ENCODE peak calls at places on chromosome 2, in nine cellular contexts. One of them, this sample, is unnamed.

GRCh38 chr2:185787530-185788145 is 49.0 kb downstream of the FSIP2 start:
- DNase-seq in ovary: no peak
- DNase-seq in left ventricle myocardium inferior: no peak
- DNase-seq in cardiac fibroblast: peak
- DNase-seq in lower lobe of right lung: no peak
- DNase-seq in H7: no peak
- DNase-seq in right atrium auricular region: no peak
- DNase-seq in CD4-positive, CD25-positive, alpha-beta regulatory T cell: no peak
- DNase-seq in A549: no peak
- DNase-seq in this sample: no peak

GRCh38 chr2:2870106-2870505 is 507.5 kb downstream of the EIPR1 start:
- DNase-seq in ovary: no peak
- DNase-seq in left ventricle myocardium inferior: no peak
- DNase-seq in cardiac fibroblast: no peak
- DNase-seq in lower lobe of right lung: no peak
- DNase-seq in H7: no peak
- DNase-seq in right atrium auricular region: no peak
- DNase-seq in CD4-positive, CD25-positive, alpha-beta regulatory T cell: no peak
- DNase-seq in A549: no peak
- DNase-seq in this sample: no peak

GRCh38 chr2:175363719-175364118 is 182.2 kb upstream of the ATP5MC3 start:
- DNase-seq in ovary: no peak
- DNase-seq in left ventricle myocardium inferior: no peak
- DNase-seq in cardiac fibroblast: no peak
- DNase-seq in lower lobe of right lung: no peak
- DNase-seq in H7: no peak
- DNase-seq in right atrium auricular region: no peak
- DNase-seq in CD4-positive, CD25-positive, alpha-beta regulatory T cell: no peak
- DNase-seq in A549: no peak
- DNase-seq in this sample: no peak

GRCh38 chr2:42369551-42370229 is 8.7 kb upstream of the COX7A2L start:
- DNase-seq in ovary: no peak
- DNase-seq in left ventricle myocardium inferior: no peak
- DNase-seq in cardiac fibroblast: no peak
- DNase-seq in lower lobe of right lung: no peak
- DNase-seq in H7: no peak
- DNase-seq in right atrium auricular region: no peak
- DNase-seq in CD4-positive, CD25-positive, alpha-beta regulatory T cell: no peak
- DNase-seq in A549: no peak
- DNase-seq in this sample: no peak

GRCh38 chr2:204544961-204545860 is at the start of gene PARD3B:
- DNase-seq in ovary: peak
- DNase-seq in left ventricle myocardium inferior: peak
- DNase-seq in cardiac fibroblast: peak
- DNase-seq in lower lobe of right lung: peak
- DNase-seq in H7: peak
- DNase-seq in right atrium auricular region: peak
- DNase-seq in CD4-positive, CD25-positive, alpha-beta regulatory T cell: no peak
- DNase-seq in A549: peak
- DNase-seq in this sample: no peak

GRCh38 chr2:233234264-233234663 is 17.2 kb upstream of the ATG16L1 start:
- DNase-seq in ovary: no peak
- DNase-seq in left ventricle myocardium inferior: no peak
- DNase-seq in cardiac fibroblast: no peak
- DNase-seq in lower lobe of right lung: no peak
- DNase-seq in H7: no peak
- DNase-seq in right atrium auricular region: no peak
- DNase-seq in CD4-positive, CD25-positive, alpha-beta regulatory T cell: no peak
- DNase-seq in A549: no peak
- DNase-seq in this sample: no peak

GRCh38 chr2:140589273-140589672 is 1541.5 kb downstream of the LRP1B start:
- DNase-seq in ovary: no peak
- DNase-seq in left ventricle myocardium inferior: no peak
- DNase-seq in cardiac fibroblast: peak
- DNase-seq in lower lobe of right lung: no peak
- DNase-seq in H7: no peak
- DNase-seq in right atrium auricular region: no peak
- DNase-seq in CD4-positive, CD25-positive, alpha-beta regulatory T cell: no peak
- DNase-seq in A549: no peak
- DNase-seq in this sample: no peak

GRCh38 chr2:85057236-85057635 is 76.0 kb upstream of the TCF7L1 start:
- DNase-seq in ovary: no peak
- DNase-seq in left ventricle myocardium inferior: no peak
- DNase-seq in cardiac fibroblast: no peak
- DNase-seq in lower lobe of right lung: no peak
- DNase-seq in H7: no peak
- DNase-seq in right atrium auricular region: no peak
- DNase-seq in CD4-positive, CD25-positive, alpha-beta regulatory T cell: no peak
- DNase-seq in A549: no peak
- DNase-seq in this sample: no peak

GRCh38 chr2:199383006-199383405 is 74.7 kb downstream of the SATB2 start:
- DNase-seq in ovary: no peak
- DNase-seq in left ventricle myocardium inferior: no peak
- DNase-seq in cardiac fibroblast: no peak
- DNase-seq in lower lobe of right lung: no peak
- DNase-seq in H7: no peak
- DNase-seq in right atrium auricular region: no peak
- DNase-seq in CD4-positive, CD25-positive, alpha-beta regulatory T cell: no peak
- DNase-seq in A549: no peak
- DNase-seq in this sample: no peak

GRCh38 chr2:12437144-12437543 is 279.6 kb upstream of the TRIB2 start:
- DNase-seq in ovary: no peak
- DNase-seq in left ventricle myocardium inferior: no peak
- DNase-seq in cardiac fibroblast: no peak
- DNase-seq in lower lobe of right lung: no peak
- DNase-seq in H7: no peak
- DNase-seq in right atrium auricular region: no peak
- DNase-seq in CD4-positive, CD25-positive, alpha-beta regulatory T cell: no peak
- DNase-seq in A549: no peak
- DNase-seq in this sample: no peak

GRCh38 chr2:102449370-102449974 is 23.6 kb upstream of the SLC9A4 start:
- DNase-seq in ovary: no peak
- DNase-seq in left ventricle myocardium inferior: no peak
- DNase-seq in cardiac fibroblast: peak
- DNase-seq in lower lobe of right lung: no peak
- DNase-seq in H7: peak
- DNase-seq in right atrium auricular region: no peak
- DNase-seq in CD4-positive, CD25-positive, alpha-beta regulatory T cell: peak
- DNase-seq in A549: peak
- DNase-seq in this sample: no peak

GRCh38 chr2:149098722-149099121 is 60.2 kb downstream of the LYPD6B start:
- DNase-seq in ovary: no peak
- DNase-seq in left ventricle myocardium inferior: no peak
- DNase-seq in cardiac fibroblast: no peak
- DNase-seq in lower lobe of right lung: no peak
- DNase-seq in H7: no peak
- DNase-seq in right atrium auricular region: no peak
- DNase-seq in CD4-positive, CD25-positive, alpha-beta regulatory T cell: no peak
- DNase-seq in A549: no peak
- DNase-seq in this sample: peak

GRCh38 chr2:232437130-232437620 is 18.8 kb upstream of the ALPI start:
- DNase-seq in ovary: no peak
- DNase-seq in left ventricle myocardium inferior: no peak
- DNase-seq in cardiac fibroblast: no peak
- DNase-seq in lower lobe of right lung: peak
- DNase-seq in H7: peak
- DNase-seq in right atrium auricular region: no peak
- DNase-seq in CD4-positive, CD25-positive, alpha-beta regulatory T cell: no peak
- DNase-seq in A549: no peak
- DNase-seq in this sample: no peak

GRCh38 chr2:71934595-71935263 is 212.9 kb downstream of the CYP26B1 start:
- DNase-seq in ovary: no peak
- DNase-seq in left ventricle myocardium inferior: peak
- DNase-seq in cardiac fibroblast: peak
- DNase-seq in lower lobe of right lung: no peak
- DNase-seq in H7: peak
- DNase-seq in right atrium auricular region: peak
- DNase-seq in CD4-positive, CD25-positive, alpha-beta regulatory T cell: no peak
- DNase-seq in A549: peak
- DNase-seq in this sample: no peak

GRCh38 chr2:33476793-33477190 is 343 bp downstream of the RASGRP3 start:
- DNase-seq in ovary: no peak
- DNase-seq in left ventricle myocardium inferior: no peak
- DNase-seq in cardiac fibroblast: no peak
- DNase-seq in lower lobe of right lung: no peak
- DNase-seq in H7: no peak
- DNase-seq in right atrium auricular region: no peak
- DNase-seq in CD4-positive, CD25-positive, alpha-beta regulatory T cell: no peak
- DNase-seq in A549: no peak
- DNase-seq in this sample: no peak
- H3K4me3 ChIP-seq in ovary: peak
- H3K4me3 ChIP-seq in left ventricle myocardium inferior: peak
- H3K4me3 ChIP-seq in cardiac fibroblast: peak
- H3K4me3 ChIP-seq in lower lobe of right lung: peak
- H3K4me3 ChIP-seq in H7: no peak
- H3K4me3 ChIP-seq in right atrium auricular region: peak
- H3K4me3 ChIP-seq in CD4-positive, CD25-positive, alpha-beta regulatory T cell: peak
- H3K4me3 ChIP-seq in A549: peak
- H3K4me3 ChIP-seq in this sample: peak

DNA sequence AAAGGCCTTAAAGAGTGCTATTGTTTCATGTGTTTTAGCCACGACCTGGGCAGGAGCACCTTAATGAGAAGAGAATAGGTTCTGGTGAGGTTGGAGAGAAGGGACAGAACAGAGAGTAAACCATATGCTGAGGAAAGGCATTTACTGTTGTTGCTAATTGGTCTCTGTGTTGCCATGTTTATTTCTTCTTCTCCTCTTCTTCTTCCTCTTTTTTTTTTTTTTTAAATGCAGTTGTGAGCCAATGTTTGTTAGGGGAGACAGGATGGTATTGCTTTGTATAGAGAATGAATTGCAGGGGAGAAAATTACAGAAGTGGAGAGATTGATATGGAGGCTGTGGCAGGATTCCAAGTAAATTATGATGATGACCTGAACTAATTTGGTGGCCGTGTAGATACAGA is 2.6 kb downstream of the SCN9A start:
- DNase-seq in ovary: no peak
- DNase-seq in left ventricle myocardium inferior: no peak
- DNase-seq in cardiac fibroblast: no peak
- DNase-seq in lower lobe of right lung: no peak
- DNase-seq in H7: no peak
- DNase-seq in right atrium auricular region: no peak
- DNase-seq in CD4-positive, CD25-positive, alpha-beta regulatory T cell: no peak
- DNase-seq in A549: no peak
- DNase-seq in this sample: no peak
- H3K4me3 ChIP-seq in ovary: no peak
- H3K4me3 ChIP-seq in left ventricle myocardium inferior: no peak
- H3K4me3 ChIP-seq in cardiac fibroblast: no peak
- H3K4me3 ChIP-seq in lower lobe of right lung: no peak
- H3K4me3 ChIP-seq in H7: no peak
- H3K4me3 ChIP-seq in right atrium auricular region: no peak
- H3K4me3 ChIP-seq in CD4-positive, CD25-positive, alpha-beta regulatory T cell: no peak
- H3K4me3 ChIP-seq in A549: peak
- H3K4me3 ChIP-seq in this sample: no peak

GRCh38 chr2:207255565-207255964 is 89.8 kb upstream of the KLF7 start:
- DNase-seq in ovary: no peak
- DNase-seq in left ventricle myocardium inferior: no peak
- DNase-seq in cardiac fibroblast: no peak
- DNase-seq in lower lobe of right lung: no peak
- DNase-seq in H7: no peak
- DNase-seq in right atrium auricular region: no peak
- DNase-seq in CD4-positive, CD25-positive, alpha-beta regulatory T cell: no peak
- DNase-seq in A549: no peak
- DNase-seq in this sample: no peak

GRCh38 chr2:207252979-207253640 is 87.4 kb upstream of the KLF7 start:
- DNase-seq in ovary: no peak
- DNase-seq in left ventricle myocardium inferior: no peak
- DNase-seq in cardiac fibroblast: no peak
- DNase-seq in lower lobe of right lung: no peak
- DNase-seq in H7: peak
- DNase-seq in right atrium auricular region: no peak
- DNase-seq in CD4-positive, CD25-positive, alpha-beta regulatory T cell: no peak
- DNase-seq in A549: peak
- DNase-seq in this sample: no peak

GRCh38 chr2:207256026-207256425 is 90.3 kb upstream of the KLF7 start:
- DNase-seq in ovary: no peak
- DNase-seq in left ventricle myocardium inferior: no peak
- DNase-seq in cardiac fibroblast: no peak
- DNase-seq in lower lobe of right lung: no peak
- DNase-seq in H7: no peak
- DNase-seq in right atrium auricular region: no peak
- DNase-seq in CD4-positive, CD25-positive, alpha-beta regulatory T cell: no peak
- DNase-seq in A549: no peak
- DNase-seq in this sample: no peak

GRCh38 chr2:207253946-207254345 is 88.2 kb upstream of the KLF7 start:
- DNase-seq in ovary: no peak
- DNase-seq in left ventricle myocardium inferior: no peak
- DNase-seq in cardiac fibroblast: peak
- DNase-seq in lower lobe of right lung: no peak
- DNase-seq in H7: no peak
- DNase-seq in right atrium auricular region: no peak
- DNase-seq in CD4-positive, CD25-positive, alpha-beta regulatory T cell: no peak
- DNase-seq in A549: peak
- DNase-seq in this sample: peak

GRCh38 chr2:207254526-207255464 is 89.0 kb upstream of the KLF7 start:
- DNase-seq in ovary: no peak
- DNase-seq in left ventricle myocardium inferior: no peak
- DNase-seq in cardiac fibroblast: peak
- DNase-seq in lower lobe of right lung: no peak
- DNase-seq in H7: no peak
- DNase-seq in right atrium auricular region: no peak
- DNase-seq in CD4-positive, CD25-positive, alpha-beta regulatory T cell: no peak
- DNase-seq in A549: no peak
- DNase-seq in this sample: no peak
- H3K4me3 ChIP-seq in ovary: no peak
- H3K4me3 ChIP-seq in left ventricle myocardium inferior: no peak
- H3K4me3 ChIP-seq in cardiac fibroblast: no peak
- H3K4me3 ChIP-seq in lower lobe of right lung: no peak
- H3K4me3 ChIP-seq in H7: no peak
- H3K4me3 ChIP-seq in right atrium auricular region: no peak
- H3K4me3 ChIP-seq in CD4-positive, CD25-positive, alpha-beta regulatory T cell: no peak
- H3K4me3 ChIP-seq in A549: no peak
- H3K4me3 ChIP-seq in this sample: peak

GRCh38 chr2:23806201-23806600 is 120.7 kb downstream of the ATAD2B start:
- DNase-seq in ovary: no peak
- DNase-seq in left ventricle myocardium inferior: no peak
- DNase-seq in cardiac fibroblast: no peak
- DNase-seq in lower lobe of right lung: no peak
- DNase-seq in H7: no peak
- DNase-seq in right atrium auricular region: no peak
- DNase-seq in CD4-positive, CD25-positive, alpha-beta regulatory T cell: no peak
- DNase-seq in A549: no peak
- DNase-seq in this sample: no peak

GRCh38 chr2:23801396-23801795 is 125.5 kb downstream of the ATAD2B start:
- DNase-seq in ovary: no peak
- DNase-seq in left ventricle myocardium inferior: no peak
- DNase-seq in cardiac fibroblast: peak
- DNase-seq in lower lobe of right lung: no peak
- DNase-seq in H7: no peak
- DNase-seq in right atrium auricular region: no peak
- DNase-seq in CD4-positive, CD25-positive, alpha-beta regulatory T cell: no peak
- DNase-seq in A549: no peak
- DNase-seq in this sample: peak

GRCh38 chr2:23803965-23804542 is 122.9 kb downstream of the ATAD2B start:
- DNase-seq in ovary: peak
- DNase-seq in left ventricle myocardium inferior: peak
- DNase-seq in cardiac fibroblast: peak
- DNase-seq in lower lobe of right lung: peak
- DNase-seq in H7: peak
- DNase-seq in right atrium auricular region: no peak
- DNase-seq in CD4-positive, CD25-positive, alpha-beta regulatory T cell: no peak
- DNase-seq in A549: peak
- DNase-seq in this sample: no peak

GRCh38 chr2:23806665-23807064 is 120.3 kb downstream of the ATAD2B start:
- DNase-seq in ovary: no peak
- DNase-seq in left ventricle myocardium inferior: no peak
- DNase-seq in cardiac fibroblast: no peak
- DNase-seq in lower lobe of right lung: no peak
- DNase-seq in H7: no peak
- DNase-seq in right atrium auricular region: no peak
- DNase-seq in CD4-positive, CD25-positive, alpha-beta regulatory T cell: no peak
- DNase-seq in A549: no peak
- DNase-seq in this sample: no peak

GRCh38 chr2:23803275-23803964 is 123.5 kb downstream of the ATAD2B start:
- DNase-seq in ovary: no peak
- DNase-seq in left ventricle myocardium inferior: no peak
- DNase-seq in cardiac fibroblast: peak
- DNase-seq in lower lobe of right lung: no peak
- DNase-seq in H7: no peak
- DNase-seq in right atrium auricular region: no peak
- DNase-seq in CD4-positive, CD25-positive, alpha-beta regulatory T cell: no peak
- DNase-seq in A549: no peak
- DNase-seq in this sample: peak
- H3K4me3 ChIP-seq in ovary: no peak
- H3K4me3 ChIP-seq in left ventricle myocardium inferior: no peak
- H3K4me3 ChIP-seq in cardiac fibroblast: no peak
- H3K4me3 ChIP-seq in lower lobe of right lung: no peak
- H3K4me3 ChIP-seq in H7: no peak
- H3K4me3 ChIP-seq in right atrium auricular region: no peak
- H3K4me3 ChIP-seq in CD4-positive, CD25-positive, alpha-beta regulatory T cell: no peak
- H3K4me3 ChIP-seq in A549: no peak
- H3K4me3 ChIP-seq in this sample: no peak

This sample was measured in skeletal muscle cell.